ENCODE peak calls at places on chromosomes 3 and 15, in five cellular contexts. E is SK-N-SH, V is mesendoderm, Q is heart left ventricle, O is hepatocyte. L is an unnamed sample.

GRCh38 chr15:88331291-88331690 is 74.8 kb upstream of the NTRK3 start:
- DNase-seq in V (peak; percentile 88), O (peak; percentile 75), E (peak; percentile 62), Q (peak; percentile 64), L (no peak)

GRCh38 chr3:15755181-15755580 is 42.6 kb downstream of the ANKRD28 start:
- DNase-seq in V (no peak), E (no peak), Q (no peak), O (no peak), L (no peak)

GRCh38 chr15:62503451-62503850 is 338.4 kb upstream of the C2CD4B start:
- DNase-seq in Q (no peak), E (no peak), O (peak; percentile 42), V (no peak), L (no peak)

GRCh38 chr3:84783281-84783680 is 175.5 kb upstream of the CADM2 start:
- DNase-seq in V (no peak), E (no peak), O (no peak), Q (no peak), L (no peak)

GRCh38 chr15:41233367-41233771 is 2.3 kb downstream of the CHP1 start:
- DNase-seq in E (no peak), O (peak; percentile 32), V (no peak), Q (no peak), L (peak; percentile 59)

GRCh38 chr3:136330900-136331299 is 80.8 kb downstream of the PCCB start:
- DNase-seq in V (no peak), E (no peak), Q (no peak), O (no peak), L (no peak)

GRCh38 chr3:71214797-71215196 is 368.7 kb downstream of the FOXP1 start:
- DNase-seq in E (no peak), O (no peak), Q (no peak), V (no peak), L (no peak)

GRCh38 chr3:135576786-135577185 is 388.7 kb upstream of the PPP2R3A start:
- DNase-seq in O (no peak), E (no peak), Q (no peak), V (no peak), L (no peak)

GRCh38 chr3:79973482-79973881 is 205.7 kb upstream of the ROBO1 start:
- DNase-seq in O (no peak), E (no peak), V (no peak), Q (no peak), L (no peak)

GRCh38 chr3:134294302-134294925 is 43.8 kb upstream of the RYK start:
- DNase-seq in E (no peak), V (no peak), Q (no peak), O (no peak), L (no peak)

DNA sequence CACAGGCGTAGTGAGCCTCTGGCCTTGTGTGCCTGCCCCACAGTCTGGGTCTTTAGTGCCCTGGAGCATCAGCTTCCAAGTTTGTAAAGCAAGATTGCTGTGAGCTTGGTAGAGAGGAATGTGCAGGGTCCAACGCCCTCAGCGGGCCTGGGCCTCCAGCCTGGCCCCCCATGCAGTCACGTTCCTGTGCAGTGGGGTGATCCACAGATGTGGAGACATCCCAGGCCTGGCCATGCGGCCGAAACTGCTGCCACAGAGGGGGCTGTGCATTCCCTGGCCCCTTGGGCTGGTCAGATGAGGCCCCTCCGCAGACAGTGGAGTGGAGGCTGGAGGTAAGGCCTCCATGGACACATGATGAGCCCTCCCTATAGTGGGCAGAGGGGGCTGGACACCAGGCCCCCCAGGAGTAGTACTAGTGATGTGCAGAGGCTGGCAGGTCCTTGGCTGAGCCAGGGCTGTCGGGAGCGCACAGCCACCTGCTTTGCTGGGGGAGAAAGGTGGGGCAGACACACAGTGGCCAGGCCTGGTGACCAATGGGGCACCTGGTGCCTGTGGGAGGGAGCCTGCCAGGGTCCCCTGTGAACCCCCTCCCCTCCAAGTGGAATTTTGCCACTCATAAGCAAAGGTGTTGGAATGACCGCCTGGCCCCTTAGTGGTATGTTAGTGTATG is 71.5 kb downstream of the EFCAB12 start:
- DNase-seq in Q (no peak), V (no peak), E (no peak), O (no peak), L (no peak)
- H3K4me3 ChIP-seq in Q (no peak overlapping the region), V (no peak overlapping the region), E (no peak overlapping the region), O (no peak overlapping the region), L (no peak overlapping the region)

GRCh38 chr3:69196876-69197275 is 74.5 kb upstream of the LMOD3 start:
- DNase-seq in Q (no peak), E (no peak), V (no peak), O (no peak), L (no peak)

GRCh38 chr3:69199942-69200341 is 77.5 kb upstream of the LMOD3 start:
- DNase-seq in O (no peak), Q (no peak), V (no peak), E (no peak), L (no peak)

GRCh38 chr3:69200384-69201068 is 78.1 kb upstream of the LMOD3 start:
- DNase-seq in V (peak; percentile 62), Q (no peak), E (no peak), O (peak; percentile 77), L (no peak)

GRCh38 chr3:69197455-69197854 is 75.1 kb upstream of the LMOD3 start:
- DNase-seq in E (no peak), V (peak; percentile 25), Q (no peak), O (no peak), L (no peak)

DNA sequence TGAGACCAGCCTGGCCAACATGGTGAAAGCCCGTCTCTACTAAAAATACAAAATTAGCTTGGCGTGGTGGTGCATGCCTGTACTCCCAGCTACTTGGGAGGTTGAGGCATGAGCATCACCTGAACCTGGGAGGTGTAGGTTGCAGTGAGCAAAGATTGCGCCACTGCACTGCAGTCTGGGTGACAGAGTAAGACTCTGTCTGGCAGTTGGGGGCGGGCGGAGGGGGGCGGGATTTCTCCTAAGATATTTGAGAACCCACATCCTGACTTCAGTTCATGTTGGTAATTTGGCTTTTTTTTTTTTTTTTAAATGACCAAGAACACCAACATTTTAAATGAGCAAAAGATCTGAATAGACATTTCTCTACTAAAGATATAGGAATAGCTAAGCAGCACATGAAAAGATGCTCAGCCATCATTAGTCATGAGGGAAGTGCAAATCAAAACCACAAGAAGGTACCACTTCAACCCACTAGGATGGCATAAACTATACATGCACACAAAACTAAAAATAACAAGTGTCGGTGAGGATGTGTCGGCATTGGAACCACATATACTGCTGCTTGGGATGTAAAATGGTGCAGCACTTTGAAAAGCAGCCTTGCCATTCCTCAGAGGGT is 75.6 kb upstream of the LMOD3 start:
- DNase-seq in E (no peak), Q (no peak), V (no peak), O (no peak), L (no peak)
- H3K27me3 ChIP-seq in E (no peaks in the 10 kb centered on the region), Q (no peaks in the 10 kb centered on the region), V (no peaks in the 10 kb centered on the region), O (no peaks in the 10 kb centered on the region), L (peaks cover 21% of the 10 kb centered on the region)

DNA sequence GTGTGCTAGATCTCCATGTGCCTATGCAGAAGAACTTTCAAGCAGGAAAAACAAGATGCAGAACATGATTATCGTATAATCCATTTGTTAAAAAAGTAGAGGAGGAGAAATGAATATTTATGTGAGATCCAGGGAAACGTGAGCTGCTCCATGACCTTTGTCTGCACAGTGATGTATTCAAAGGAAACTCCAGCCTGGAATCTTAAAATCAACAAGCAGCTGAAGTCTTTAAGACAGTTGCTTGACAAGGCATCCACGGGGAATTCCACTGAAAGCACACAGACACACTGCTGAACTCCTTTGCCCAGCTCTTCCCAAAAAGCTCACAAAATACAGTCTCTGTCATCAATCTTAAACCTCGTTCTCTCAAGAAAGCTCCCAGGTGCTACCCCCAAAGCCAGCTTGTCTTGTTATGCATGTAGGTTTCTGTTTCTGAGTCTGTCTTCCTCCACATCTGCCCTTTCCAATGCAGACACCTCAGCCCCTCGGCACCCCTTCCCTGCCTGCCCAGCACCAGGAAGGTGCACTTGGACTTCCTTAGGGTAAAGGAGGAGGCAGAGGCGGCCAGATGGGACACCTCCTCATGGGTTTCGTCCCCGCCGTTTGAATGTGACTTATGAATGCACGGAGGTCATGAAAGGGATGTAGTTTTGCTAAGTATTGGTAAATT is 28.7 kb downstream of the LRRK1 start:
- DNase-seq in E (no peak), V (no peak), O (no peak), Q (no peak), L (no peak)
- H3K4me3 ChIP-seq in E (no peak overlapping the region), V (no peak overlapping the region), O (no peak overlapping the region), Q (no peak overlapping the region), L (no peak overlapping the region)

DNA sequence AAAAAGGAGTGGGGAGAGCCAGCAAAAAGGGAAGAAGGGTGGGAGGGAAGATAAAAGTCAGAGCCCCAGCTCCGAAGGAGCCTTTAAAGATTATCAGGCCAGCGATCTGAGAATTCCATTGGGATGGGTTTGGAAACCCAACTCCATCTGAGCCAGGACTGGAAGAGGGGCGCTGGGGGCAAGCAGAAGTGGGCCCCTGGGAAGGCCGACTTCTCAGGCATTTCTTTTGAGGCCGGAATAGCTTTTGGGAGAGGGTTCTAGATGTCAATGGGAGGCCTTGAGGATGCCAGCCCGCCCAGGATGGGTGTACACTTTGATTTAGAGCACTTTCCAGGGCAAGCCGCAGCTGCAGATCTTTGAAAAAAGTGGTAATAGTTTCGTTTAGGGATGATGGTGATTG is 6.6 kb upstream of the SOX2 start:
- DNase-seq in E (no peak), O (no peak), V (no peak), Q (no peak), L (no peak)
- H3K27me3 ChIP-seq in E (no peaks in the 10 kb centered on the region), O (peaks cover 90% of the 10 kb centered on the region), V (peaks cover 17% of the 10 kb centered on the region), Q (peaks cover 98% of the 10 kb centered on the region), L (peaks cover 38% of the 10 kb centered on the region)

DNA sequence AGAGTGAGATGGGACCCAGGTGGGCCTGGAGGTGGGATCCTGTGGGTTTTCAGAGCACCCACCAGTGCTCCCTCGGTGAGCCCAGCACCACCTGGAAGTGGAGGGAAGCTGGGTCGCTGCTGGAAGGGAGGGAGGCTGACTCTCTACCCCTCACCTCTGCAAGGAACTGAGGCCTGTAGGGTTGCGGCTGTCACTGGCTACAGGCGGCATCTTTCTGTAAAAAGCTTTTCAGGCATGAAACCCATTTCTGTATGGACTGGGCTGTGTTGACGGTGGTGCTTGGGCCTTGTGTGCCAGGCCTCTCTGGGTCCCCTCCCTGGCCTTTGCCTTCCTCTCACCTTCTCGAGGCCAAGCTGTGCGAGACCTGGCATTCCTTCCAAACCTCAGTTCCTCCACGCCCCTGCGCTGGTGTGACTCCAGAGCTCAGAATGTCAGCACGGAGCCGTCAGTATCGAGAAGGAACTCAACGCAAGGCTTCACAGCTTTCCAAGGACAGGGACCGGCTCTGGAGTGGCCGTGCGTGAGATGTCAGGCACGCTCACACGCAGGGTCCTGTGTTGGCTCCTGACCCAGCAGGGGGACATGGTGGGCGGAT is 16.6 kb downstream of the ABTB1 start:
- DNase-seq in V (no peak), E (no peak), Q (peak; percentile 33), O (no peak), L (no peak)
- H3K4me3 ChIP-seq in V (no peak overlapping the region), E (no peak overlapping the region), Q (no peak overlapping the region), O (no peak overlapping the region), L (no peak overlapping the region)

DNA sequence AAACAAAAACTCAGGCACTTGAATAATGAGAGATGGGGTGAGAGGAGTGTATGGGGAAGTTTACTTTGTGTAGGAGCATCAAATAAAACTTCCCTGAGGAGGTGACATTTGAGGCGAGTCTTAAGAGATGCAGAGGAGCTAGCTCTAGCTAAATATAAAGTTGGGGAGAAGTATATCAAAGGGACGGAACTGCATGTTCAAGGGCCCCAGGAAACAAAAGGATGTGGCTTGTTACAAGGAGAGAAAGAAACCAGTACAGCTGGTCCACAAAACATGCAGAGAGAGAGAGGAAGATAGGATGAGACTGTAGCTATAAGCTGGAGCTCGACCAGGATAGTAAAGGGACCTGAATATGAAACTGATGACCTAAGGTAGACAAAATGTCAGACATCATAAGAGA is 17.6 kb downstream of the FEZF2 start:
- DNase-seq in V (no peak), E (no peak), O (no peak), Q (no peak), L (no peak)
- H3K27me3 ChIP-seq in V (peaks cover 8% of the 10 kb centered on the region), E (peaks cover 10% of the 10 kb centered on the region), O (peaks cover 53% of the 10 kb centered on the region), Q (no peaks in the 10 kb centered on the region), L (no peaks in the 10 kb centered on the region)